ENCODE peak calls at places on chromosomes 13 and 19, in four cellular contexts. One of them, this sample, is unnamed. For H3K27me3, the result is how much of the 10 kb centered on the place peaks cover.

GRCh38 chr19:30065680-30066606 is 123.9 kb downstream of the URI1 start:
- DNase-seq in aorta: no peak
- DNase-seq in BE2C: no peak
- DNase-seq in tibial artery: no peak
- DNase-seq in this sample: no peak

GRCh38 chr13:48507024-48507423 is 25.9 kb downstream of the RCBTB2 start:
- DNase-seq in aorta: no peak
- DNase-seq in BE2C: no peak
- DNase-seq in tibial artery: no peak
- DNase-seq in this sample: no peak

GRCh38 chr13:38045278-38046048 is 175.9 kb upstream of the TRPC4 start:
- DNase-seq in aorta: no peak
- DNase-seq in BE2C: peak
- DNase-seq in tibial artery: no peak
- DNase-seq in this sample: no peak

GRCh38 chr13:113325779-113326178 is 28.7 kb downstream of the LAMP1 start:
- DNase-seq in aorta: peak
- DNase-seq in BE2C: no peak
- DNase-seq in tibial artery: no peak
- DNase-seq in this sample: no peak

GRCh38 chr13:66803759-66804456 is 426.2 kb downstream of the PCDH9 start:
- DNase-seq in aorta: no peak
- DNase-seq in BE2C: peak
- DNase-seq in tibial artery: no peak
- DNase-seq in this sample: no peak

GRCh38 chr19:52492991-52493470 is 34.4 kb upstream of the ZNF808 start:
- DNase-seq in aorta: peak
- DNase-seq in BE2C: no peak
- DNase-seq in tibial artery: no peak
- DNase-seq in this sample: no peak

GRCh38 chr13:40466271-40466670 is 200.2 kb downstream of the FOXO1 start:
- DNase-seq in aorta: no peak
- DNase-seq in BE2C: no peak
- DNase-seq in tibial artery: no peak
- DNase-seq in this sample: no peak

GRCh38 chr13:99992376-99992775 is 10.8 kb downstream of the ZIC2 start:
- DNase-seq in aorta: no peak
- DNase-seq in BE2C: no peak
- DNase-seq in tibial artery: no peak
- DNase-seq in this sample: no peak

GRCh38 chr13:26946675-26947342 is 186.2 kb upstream of the GPR12 start:
- DNase-seq in aorta: no peak
- DNase-seq in BE2C: no peak
- DNase-seq in tibial artery: no peak
- DNase-seq in this sample: no peak

GRCh38 chr13:46961719-46962118 is 64.9 kb upstream of the HTR2A start:
- DNase-seq in aorta: no peak
- DNase-seq in BE2C: no peak
- DNase-seq in tibial artery: peak
- DNase-seq in this sample: no peak

GRCh38 chr19:12247644-12248222 is 47.0 kb downstream of the ZNF44 start:
- DNase-seq in aorta: no peak
- DNase-seq in BE2C: no peak
- DNase-seq in tibial artery: no peak
- DNase-seq in this sample: no peak

GRCh38 chr13:42883142-42883541 is 101.8 kb downstream of the FAM216B start:
- DNase-seq in aorta: no peak
- DNase-seq in BE2C: no peak
- DNase-seq in tibial artery: no peak
- DNase-seq in this sample: no peak

GRCh38 chr19:53958168-53958571 is 4.6 kb upstream of the CACNG8 start:
- DNase-seq in aorta: no peak
- DNase-seq in BE2C: peak
- DNase-seq in tibial artery: no peak
- DNase-seq in this sample: no peak

GRCh38 chr19:54561840-54562239 is 11.8 kb upstream of the LILRA2 start:
- DNase-seq in aorta: no peak
- DNase-seq in BE2C: no peak
- DNase-seq in tibial artery: no peak
- DNase-seq in this sample: no peak

GRCh38 chr13:112150352-112150751 is 83.4 kb downstream of the SOX1 start:
- DNase-seq in aorta: no peak
- DNase-seq in BE2C: no peak
- DNase-seq in tibial artery: no peak
- DNase-seq in this sample: no peak

GRCh38 chr13:49667773-49668172 is 23.5 kb downstream of the EBPL start:
- DNase-seq in aorta: no peak
- DNase-seq in BE2C: no peak
- DNase-seq in tibial artery: no peak
- DNase-seq in this sample: no peak

GRCh38 chr19:37930416-37930815 is 23.4 kb downstream of the SIPA1L3 start:
- DNase-seq in aorta: no peak
- DNase-seq in BE2C: no peak
- DNase-seq in tibial artery: no peak
- DNase-seq in this sample: no peak

GRCh38 chr19:2215281-2215751 is 20.8 kb downstream of the PLEKHJ1 start:
- DNase-seq in aorta: no peak
- DNase-seq in BE2C: no peak
- DNase-seq in tibial artery: no peak
- DNase-seq in this sample: no peak

GRCh38 chr19:39408392-39409206 is 2.0 kb downstream of the ZFP36 start:
- DNase-seq in aorta: no peak
- DNase-seq in BE2C: no peak
- DNase-seq in tibial artery: no peak
- DNase-seq in this sample: no peak

GRCh38 chr19:41023193-41023592 is 32.1 kb downstream of the CYP2B6 start:
- DNase-seq in aorta: no peak
- DNase-seq in BE2C: no peak
- DNase-seq in tibial artery: no peak
- DNase-seq in this sample: no peak

GRCh38 chr19:9917322-9917721 is 19.0 kb downstream of the OLFM2 start:
- DNase-seq in aorta: no peak
- DNase-seq in BE2C: peak
- DNase-seq in tibial artery: no peak
- DNase-seq in this sample: no peak

GRCh38 chr19:19696386-19696785 is 27.7 kb downstream of the ZNF101 start:
- DNase-seq in aorta: no peak
- DNase-seq in BE2C: no peak
- DNase-seq in tibial artery: no peak
- DNase-seq in this sample: no peak
- H3K27me3 ChIP-seq in aorta: under half
- H3K27me3 ChIP-seq in BE2C: under half
- H3K27me3 ChIP-seq in tibial artery: under half
- H3K27me3 ChIP-seq in this sample: under half

GRCh38 chr19:50928841-50929240 is 17.6 kb upstream of the KLK4 start:
- DNase-seq in aorta: no peak
- DNase-seq in BE2C: no peak
- DNase-seq in tibial artery: no peak
- DNase-seq in this sample: no peak
- H3K27me3 ChIP-seq in aorta: under half
- H3K27me3 ChIP-seq in BE2C: under half
- H3K27me3 ChIP-seq in tibial artery: under half
- H3K27me3 ChIP-seq in this sample: under half

GRCh38 chr13:29448124-29448685 is 147.3 kb downstream of the SLC7A1 start:
- DNase-seq in aorta: no peak
- DNase-seq in BE2C: no peak
- DNase-seq in tibial artery: no peak
- DNase-seq in this sample: no peak
- H3K27me3 ChIP-seq in aorta: under half
- H3K27me3 ChIP-seq in BE2C: under half
- H3K27me3 ChIP-seq in tibial artery: under half
- H3K27me3 ChIP-seq in this sample: under half

GRCh38 chr13:101917833-101918755 is 465.6 kb downstream of the ITGBL1 start:
- DNase-seq in aorta: no peak
- DNase-seq in BE2C: peak
- DNase-seq in tibial artery: no peak
- DNase-seq in this sample: no peak

GRCh38 chr13:101916758-101917474 is 464.4 kb downstream of the ITGBL1 start:
- DNase-seq in aorta: no peak
- DNase-seq in BE2C: peak
- DNase-seq in tibial artery: no peak
- DNase-seq in this sample: no peak

GRCh38 chr13:101916108-101916757 is 463.8 kb downstream of the ITGBL1 start:
- DNase-seq in aorta: peak
- DNase-seq in BE2C: peak
- DNase-seq in tibial artery: no peak
- DNase-seq in this sample: no peak

GRCh38 chr13:101917475-101917810 is 465.0 kb downstream of the ITGBL1 start:
- DNase-seq in aorta: no peak
- DNase-seq in BE2C: peak
- DNase-seq in tibial artery: no peak
- DNase-seq in this sample: no peak

DNA sequence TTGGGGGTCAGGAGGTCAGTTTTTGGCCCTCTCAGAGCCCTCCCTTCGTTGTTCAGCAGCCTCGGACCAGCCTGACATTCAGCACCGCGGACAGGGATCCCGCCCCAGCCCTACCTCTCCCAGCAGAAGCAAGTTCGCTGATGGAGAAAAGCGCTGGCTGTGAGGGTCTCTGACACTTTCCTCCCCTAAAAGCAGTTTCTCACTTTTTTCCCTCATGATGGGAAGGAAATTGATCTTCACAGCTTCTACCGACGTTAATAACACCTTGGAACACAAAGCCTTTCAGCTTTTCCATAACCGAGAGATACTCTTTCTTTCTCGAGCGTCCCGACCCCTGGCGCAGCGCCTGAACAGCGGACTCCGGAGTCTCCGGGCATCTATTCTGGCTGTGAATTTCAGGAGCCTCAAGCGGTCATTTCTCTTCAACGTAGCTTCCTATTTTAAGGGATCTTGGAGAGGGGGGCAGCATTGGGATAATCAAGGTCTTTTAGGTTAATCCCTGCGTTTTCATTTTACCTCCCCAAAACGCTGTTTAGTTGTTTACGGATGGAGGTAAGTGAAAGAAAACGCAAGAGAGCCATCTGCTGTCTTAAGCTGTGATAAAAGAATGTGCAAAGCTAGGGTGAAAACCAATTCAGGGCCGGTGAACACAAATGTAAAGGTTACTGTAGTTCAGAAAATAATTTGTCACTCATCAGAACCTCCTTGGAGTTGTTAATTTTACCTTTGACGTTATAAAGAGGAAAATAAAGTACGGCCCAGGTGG is 467.2 kb downstream of the ITGBL1 start:
- DNase-seq in aorta: peak
- DNase-seq in BE2C: peak
- DNase-seq in tibial artery: no peak
- DNase-seq in this sample: no peak
- H3K27me3 ChIP-seq in aorta: under half
- H3K27me3 ChIP-seq in BE2C: under half
- H3K27me3 ChIP-seq in tibial artery: half or more
- H3K27me3 ChIP-seq in this sample: under half

This sample was measured in ovary.